ENCODE peak calls at places on chromosomes 16 and 17, in nine cellular contexts. One of them, this sample, is unnamed.

GRCh38 chr17:31095239-31096105 is 695 bp downstream of the NF1 start:
- DNase-seq in type B pancreatic cell: peak; percentile 78
- DNase-seq in psoas muscle: peak; percentile 46
- DNase-seq in heart left ventricle: peak; percentile 55
- DNase-seq in AG09319: no peak
- DNase-seq in astrocyte of the spinal cord: peak; percentile 27
- DNase-seq in mucosa of descending colon: peak; percentile 65
- DNase-seq in pancreas: peak; percentile 78
- DNase-seq in stomach: peak; percentile 40
- DNase-seq in this sample: no peak

GRCh38 chr16:30092373-30093010 is 768 bp upstream of the TBX6 start:
- DNase-seq in type B pancreatic cell: peak; percentile 86
- DNase-seq in psoas muscle: peak; percentile 83
- DNase-seq in heart left ventricle: peak; percentile 85
- DNase-seq in AG09319: no peak
- DNase-seq in astrocyte of the spinal cord: peak; percentile 58
- DNase-seq in mucosa of descending colon: peak; percentile 78
- DNase-seq in pancreas: peak; percentile 81
- DNase-seq in stomach: peak; percentile 70
- DNase-seq in this sample: no peak

GRCh38 chr17:71035226-71035625 is 865.9 kb downstream of the KCNJ2 start:
- DNase-seq in type B pancreatic cell: no peak
- DNase-seq in psoas muscle: no peak
- DNase-seq in heart left ventricle: no peak
- DNase-seq in AG09319: no peak
- DNase-seq in astrocyte of the spinal cord: no peak
- DNase-seq in mucosa of descending colon: no peak
- DNase-seq in pancreas: no peak
- DNase-seq in stomach: no peak
- DNase-seq in this sample: no peak

GRCh38 chr17:48970224-48970623 is 1.8 kb upstream of the GIP start:
- DNase-seq in type B pancreatic cell: no peak
- DNase-seq in psoas muscle: no peak
- DNase-seq in heart left ventricle: no peak
- DNase-seq in AG09319: no peak
- DNase-seq in astrocyte of the spinal cord: no peak
- DNase-seq in mucosa of descending colon: no peak
- DNase-seq in pancreas: peak; percentile 20
- DNase-seq in stomach: no peak
- DNase-seq in this sample: no peak

GRCh38 chr16:12187939-12188673 is 211.6 kb downstream of the SNX29 start:
- DNase-seq in type B pancreatic cell: no peak
- DNase-seq in psoas muscle: no peak
- DNase-seq in heart left ventricle: no peak
- DNase-seq in AG09319: peak; percentile 22
- DNase-seq in astrocyte of the spinal cord: no peak
- DNase-seq in mucosa of descending colon: no peak
- DNase-seq in pancreas: no peak
- DNase-seq in stomach: no peak
- DNase-seq in this sample: no peak

GRCh38 chr16:20880867-20881866 is 19.0 kb downstream of the DCUN1D3 start:
- DNase-seq in type B pancreatic cell: no peak
- DNase-seq in psoas muscle: no peak
- DNase-seq in heart left ventricle: no peak
- DNase-seq in AG09319: no peak
- DNase-seq in astrocyte of the spinal cord: no peak
- DNase-seq in mucosa of descending colon: no peak
- DNase-seq in pancreas: no peak
- DNase-seq in stomach: no peak
- DNase-seq in this sample: no peak

GRCh38 chr17:76626442-76626841 is 17.1 kb downstream of the ST6GALNAC1 start:
- DNase-seq in type B pancreatic cell: no peak
- DNase-seq in psoas muscle: no peak
- DNase-seq in heart left ventricle: no peak
- DNase-seq in AG09319: no peak
- DNase-seq in astrocyte of the spinal cord: no peak
- DNase-seq in mucosa of descending colon: no peak
- DNase-seq in pancreas: no peak
- DNase-seq in stomach: no peak
- DNase-seq in this sample: no peak

GRCh38 chr16:4140652-4141051 is 24.4 kb upstream of the ADCY9 start:
- DNase-seq in type B pancreatic cell: no peak
- DNase-seq in psoas muscle: no peak
- DNase-seq in heart left ventricle: no peak
- DNase-seq in AG09319: no peak
- DNase-seq in astrocyte of the spinal cord: peak; percentile 66
- DNase-seq in mucosa of descending colon: no peak
- DNase-seq in pancreas: no peak
- DNase-seq in stomach: no peak
- DNase-seq in this sample: no peak

GRCh38 chr16:11354733-11355574 is 9.7 kb downstream of the RMI2 start:
- DNase-seq in type B pancreatic cell: no peak
- DNase-seq in psoas muscle: no peak
- DNase-seq in heart left ventricle: no peak
- DNase-seq in AG09319: no peak
- DNase-seq in astrocyte of the spinal cord: peak; percentile 45
- DNase-seq in mucosa of descending colon: no peak
- DNase-seq in pancreas: no peak
- DNase-seq in stomach: no peak
- DNase-seq in this sample: no peak

GRCh38 chr16:12214509-12214908 is 238.0 kb downstream of the SNX29 start:
- DNase-seq in type B pancreatic cell: no peak
- DNase-seq in psoas muscle: no peak
- DNase-seq in heart left ventricle: no peak
- DNase-seq in AG09319: no peak
- DNase-seq in astrocyte of the spinal cord: peak; percentile 26
- DNase-seq in mucosa of descending colon: no peak
- DNase-seq in pancreas: no peak
- DNase-seq in stomach: no peak
- DNase-seq in this sample: no peak

GRCh38 chr17:80605326-80606066 is 60.9 kb downstream of the RPTOR start:
- DNase-seq in type B pancreatic cell: no peak
- DNase-seq in psoas muscle: no peak
- DNase-seq in heart left ventricle: no peak
- DNase-seq in AG09319: no peak
- DNase-seq in astrocyte of the spinal cord: no peak
- DNase-seq in mucosa of descending colon: no peak
- DNase-seq in pancreas: no peak
- DNase-seq in stomach: no peak
- DNase-seq in this sample: no peak

GRCh38 chr17:75404739-75405364 is 626 bp downstream of the GRB2 start:
- DNase-seq in type B pancreatic cell: peak; percentile 74
- DNase-seq in psoas muscle: peak; percentile 54
- DNase-seq in heart left ventricle: no peak
- DNase-seq in AG09319: no peak
- DNase-seq in astrocyte of the spinal cord: peak; percentile 36
- DNase-seq in mucosa of descending colon: peak; percentile 48
- DNase-seq in pancreas: peak; percentile 76
- DNase-seq in stomach: peak; percentile 42
- DNase-seq in this sample: no peak

GRCh38 chr16:2520784-2521577 is 810 bp downstream of the AMDHD2 start:
- DNase-seq in type B pancreatic cell: peak; percentile 71
- DNase-seq in psoas muscle: peak; percentile 37
- DNase-seq in heart left ventricle: no peak
- DNase-seq in AG09319: no peak
- DNase-seq in astrocyte of the spinal cord: no peak
- DNase-seq in mucosa of descending colon: no peak
- DNase-seq in pancreas: peak; percentile 66
- DNase-seq in stomach: peak; percentile 50
- DNase-seq in this sample: no peak

DNA sequence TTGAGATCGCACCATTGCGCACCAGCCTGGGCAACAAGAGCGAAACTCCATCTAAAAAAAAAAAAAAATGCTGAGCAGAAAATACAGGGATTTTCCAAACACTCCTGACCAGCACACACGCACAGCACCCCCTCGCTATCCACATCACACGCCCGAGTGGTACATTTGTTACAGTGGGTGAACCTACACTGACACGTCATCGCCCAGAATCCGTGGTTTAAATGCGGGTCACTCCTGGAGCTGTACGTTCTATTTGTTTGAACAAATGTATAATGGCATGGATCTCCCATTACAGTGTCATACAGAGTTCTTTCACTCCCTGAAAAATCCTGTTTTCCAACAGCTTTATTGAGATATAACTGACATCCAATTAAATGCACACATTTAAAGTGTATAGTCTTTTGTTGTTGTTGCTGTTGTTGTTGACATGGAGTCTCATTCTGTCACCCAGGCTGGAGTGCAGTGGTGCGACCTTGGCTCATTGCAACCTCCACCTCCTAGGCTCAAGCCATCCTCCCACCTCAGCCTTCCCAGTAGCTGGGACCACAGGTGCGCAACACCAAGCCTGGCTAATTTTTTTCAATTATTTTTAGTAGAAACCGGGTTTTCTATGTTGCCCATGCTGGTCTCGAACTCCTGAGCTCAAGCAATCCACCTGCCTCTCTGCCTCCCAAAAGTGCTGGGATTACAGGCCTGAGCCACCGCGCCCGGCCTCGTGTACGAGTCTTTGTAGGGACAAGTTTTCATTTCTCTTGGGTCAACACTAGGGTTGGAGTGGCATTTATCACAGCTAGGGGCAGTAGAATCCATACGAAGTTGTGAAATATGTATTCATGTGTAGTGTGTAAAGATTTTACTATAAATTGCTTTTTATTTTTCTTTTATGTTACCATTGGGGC is 4.4 kb upstream of the CARHSP1 start:
- DNase-seq in type B pancreatic cell: no peak
- DNase-seq in psoas muscle: no peak
- DNase-seq in heart left ventricle: no peak
- DNase-seq in AG09319: no peak
- DNase-seq in astrocyte of the spinal cord: no peak
- DNase-seq in mucosa of descending colon: no peak
- DNase-seq in pancreas: no peak
- DNase-seq in stomach: no peak
- DNase-seq in this sample: no peak
- TF ChIP-seq CTCF in type B pancreatic cell: peak; percentile 45
- TF ChIP-seq CTCF in psoas muscle: peak; percentile 9
- TF ChIP-seq CTCF in heart left ventricle: no peak
- TF ChIP-seq CTCF in AG09319: no peak
- TF ChIP-seq CTCF in astrocyte of the spinal cord: peak; percentile 6
- TF ChIP-seq CTCF in mucosa of descending colon: no peak
- TF ChIP-seq CTCF in pancreas: no peak
- TF ChIP-seq CTCF in stomach: no peak
- TF ChIP-seq CTCF in this sample: peak; percentile 9

GRCh38 chr17:34841467-34841866 is 119.8 kb downstream of the CCT6B start:
- DNase-seq in type B pancreatic cell: no peak
- DNase-seq in psoas muscle: no peak
- DNase-seq in heart left ventricle: no peak
- DNase-seq in AG09319: no peak
- DNase-seq in astrocyte of the spinal cord: no peak
- DNase-seq in mucosa of descending colon: no peak
- DNase-seq in pancreas: no peak
- DNase-seq in stomach: no peak
- DNase-seq in this sample: no peak
- TF ChIP-seq CTCF in type B pancreatic cell: no peak
- TF ChIP-seq CTCF in psoas muscle: no peak
- TF ChIP-seq CTCF in heart left ventricle: no peak
- TF ChIP-seq CTCF in AG09319: no peak
- TF ChIP-seq CTCF in astrocyte of the spinal cord: no peak
- TF ChIP-seq CTCF in mucosa of descending colon: no peak
- TF ChIP-seq CTCF in pancreas: no peak
- TF ChIP-seq CTCF in stomach: no peak
- TF ChIP-seq CTCF in this sample: no peak

GRCh38 chr16:55120408-55120807 is 189.7 kb downstream of the IRX5 start:
- DNase-seq in type B pancreatic cell: no peak
- DNase-seq in psoas muscle: no peak
- DNase-seq in heart left ventricle: no peak
- DNase-seq in AG09319: peak; percentile 19
- DNase-seq in astrocyte of the spinal cord: no peak
- DNase-seq in mucosa of descending colon: no peak
- DNase-seq in pancreas: no peak
- DNase-seq in stomach: no peak
- DNase-seq in this sample: no peak
- TF ChIP-seq CTCF in type B pancreatic cell: peak; percentile 41
- TF ChIP-seq CTCF in psoas muscle: peak; percentile 29
- TF ChIP-seq CTCF in heart left ventricle: peak; percentile 37
- TF ChIP-seq CTCF in AG09319: peak; percentile 53
- TF ChIP-seq CTCF in astrocyte of the spinal cord: no peak
- TF ChIP-seq CTCF in mucosa of descending colon: no peak
- TF ChIP-seq CTCF in pancreas: no peak
- TF ChIP-seq CTCF in stomach: no peak
- TF ChIP-seq CTCF in this sample: peak; percentile 19

GRCh38 chr16:87344165-87344930 is 27.2 kb upstream of the C16orf95 start:
- DNase-seq in type B pancreatic cell: no peak
- DNase-seq in psoas muscle: no peak
- DNase-seq in heart left ventricle: no peak
- DNase-seq in AG09319: no peak
- DNase-seq in astrocyte of the spinal cord: peak; percentile 27
- DNase-seq in mucosa of descending colon: no peak
- DNase-seq in pancreas: no peak
- DNase-seq in stomach: no peak
- DNase-seq in this sample: no peak

GRCh38 chr16:87346517-87347060 is 29.4 kb upstream of the C16orf95 start:
- DNase-seq in type B pancreatic cell: no peak
- DNase-seq in psoas muscle: no peak
- DNase-seq in heart left ventricle: no peak
- DNase-seq in AG09319: no peak
- DNase-seq in astrocyte of the spinal cord: no peak
- DNase-seq in mucosa of descending colon: no peak
- DNase-seq in pancreas: no peak
- DNase-seq in stomach: no peak
- DNase-seq in this sample: no peak

GRCh38 chr16:87343753-87344050 is 26.5 kb upstream of the C16orf95 start:
- DNase-seq in type B pancreatic cell: no peak
- DNase-seq in psoas muscle: no peak
- DNase-seq in heart left ventricle: no peak
- DNase-seq in AG09319: no peak
- DNase-seq in astrocyte of the spinal cord: no peak
- DNase-seq in mucosa of descending colon: no peak
- DNase-seq in pancreas: no peak
- DNase-seq in stomach: no peak
- DNase-seq in this sample: no peak

GRCh38 chr16:87344931-87345631 is 27.9 kb upstream of the C16orf95 start:
- DNase-seq in type B pancreatic cell: no peak
- DNase-seq in psoas muscle: no peak
- DNase-seq in heart left ventricle: peak; percentile 39
- DNase-seq in AG09319: no peak
- DNase-seq in astrocyte of the spinal cord: no peak
- DNase-seq in mucosa of descending colon: peak; percentile 66
- DNase-seq in pancreas: no peak
- DNase-seq in stomach: peak; percentile 34
- DNase-seq in this sample: peak; percentile 27

DNA sequence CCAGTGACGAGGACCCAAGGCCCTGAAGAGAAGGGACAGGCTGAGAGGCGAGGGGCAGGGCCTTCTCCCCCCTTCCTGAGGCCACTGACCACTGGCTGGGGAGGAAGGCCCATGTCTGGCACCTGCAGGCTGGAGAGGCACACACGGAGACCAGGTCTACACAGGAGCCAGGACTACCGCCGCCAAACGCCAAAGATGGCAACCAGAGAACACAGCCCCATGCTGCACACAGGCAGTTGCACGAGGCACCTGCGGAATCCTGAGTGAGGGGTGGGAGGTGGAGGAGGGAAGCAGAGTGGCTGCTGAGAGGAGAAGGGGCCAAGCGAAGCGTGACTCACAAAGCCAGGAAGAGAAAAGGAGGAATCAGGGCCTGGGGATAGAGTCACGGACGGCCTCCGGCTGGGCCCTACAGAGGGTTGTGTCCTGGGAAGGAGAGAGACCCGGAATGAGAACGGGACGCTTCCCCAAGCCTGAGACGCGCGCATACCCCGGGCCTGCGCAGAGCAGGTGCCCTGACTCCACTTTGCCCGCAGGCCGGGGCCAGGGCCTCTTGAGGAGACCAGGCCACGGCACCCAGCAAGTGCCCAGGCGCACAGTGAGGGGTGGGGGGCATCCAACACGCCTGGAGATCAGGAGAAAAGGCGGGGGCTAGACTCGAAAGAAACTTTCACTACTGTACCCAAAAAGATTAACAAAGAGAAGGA is 28.7 kb upstream of the C16orf95 start:
- DNase-seq in type B pancreatic cell: no peak
- DNase-seq in psoas muscle: no peak
- DNase-seq in heart left ventricle: no peak
- DNase-seq in AG09319: no peak
- DNase-seq in astrocyte of the spinal cord: no peak
- DNase-seq in mucosa of descending colon: no peak
- DNase-seq in pancreas: no peak
- DNase-seq in stomach: no peak
- DNase-seq in this sample: no peak
- TF ChIP-seq CTCF in type B pancreatic cell: no peak
- TF ChIP-seq CTCF in psoas muscle: no peak
- TF ChIP-seq CTCF in heart left ventricle: no peak
- TF ChIP-seq CTCF in AG09319: no peak
- TF ChIP-seq CTCF in astrocyte of the spinal cord: no peak
- TF ChIP-seq CTCF in mucosa of descending colon: no peak
- TF ChIP-seq CTCF in pancreas: no peak
- TF ChIP-seq CTCF in stomach: no peak
- TF ChIP-seq CTCF in this sample: no peak

This sample was measured in LNCaP clone FGC.